ENCODE peak calls at places on chromosomes 1 and 21, in six cellular contexts. K is brain microvascular endothelial cell, V is heart right ventricle, Z is prostate gland, U is uterus, P is left ventricle myocardium inferior. D is an unnamed sample. For H3K36me3, the result is how much of the 10 kb centered on the place peaks cover.

GRCh38 chr21:16079830-16080229 is 350.0 kb downstream of the USP25 start:
- DNase-seq in K (peak), V (no peak), Z (peak), U (no peak), P (no peak), D (peak)

GRCh38 chr1:201713093-201713810 is 115.7 kb upstream of the IPO9 start:
- DNase-seq in K (peak), V (peak), Z (peak), U (peak), P (peak), D (peak)

GRCh38 chr21:45778686-45779085 is 135.2 kb downstream of the PCBP3 start:
- DNase-seq in K (no peak), V (no peak), Z (no peak), U (no peak), P (no peak), D (no peak)

GRCh38 chr1:48560577-48560976 is 88.6 kb upstream of the SPATA6 start:
- DNase-seq in K (no peak), V (no peak), Z (no peak), U (no peak), P (no peak), D (no peak)

GRCh38 chr1:15332525-15332924 is 77.2 kb upstream of the EFHD2 start:
- DNase-seq in K (no peak), V (no peak), Z (no peak), U (no peak), P (no peak), D (no peak)

GRCh38 chr21:38267136-38267535 is 10.3 kb downstream of the KCNJ15 start:
- DNase-seq in K (no peak), V (no peak), Z (no peak), U (no peak), P (no peak), D (no peak)

GRCh38 chr1:227923353-227924167 is 24.2 kb downstream of the WNT9A start:
- DNase-seq in K (no peak), V (no peak), Z (no peak), U (no peak), P (no peak), D (no peak)

GRCh38 chr1:30801826-30802198 is 44.2 kb upstream of the LAPTM5 start:
- DNase-seq in K (peak), V (peak), Z (peak), U (peak), P (peak), D (peak)

GRCh38 chr1:64962447-64962846 is 3.9 kb downstream of the JAK1 start:
- DNase-seq in K (no peak), V (no peak), Z (no peak), U (no peak), P (no peak), D (no peak)

GRCh38 chr21:38341546-38342012 is 84.8 kb downstream of the KCNJ15 start:
- DNase-seq in K (no peak), V (no peak), Z (no peak), U (no peak), P (no peak), D (no peak)

GRCh38 chr1:165773324-165773965 is 4.8 kb upstream of the TMCO1 start:
- DNase-seq in K (peak), V (no peak), Z (no peak), U (no peak), P (no peak), D (peak)

GRCh38 chr1:183040600-183040999 is 17.4 kb downstream of the LAMC1 start:
- DNase-seq in K (peak), V (no peak), Z (no peak), U (no peak), P (no peak), D (no peak)

GRCh38 chr1:2108213-2108876 is 58.1 kb downstream of the PRKCZ start:
- DNase-seq in K (peak), V (no peak), Z (no peak), U (no peak), P (no peak), D (no peak)

GRCh38 chr1:43572551-43572950 is 41.9 kb downstream of the PTPRF start:
- DNase-seq in K (no peak), V (no peak), Z (no peak), U (no peak), P (no peak), D (no peak)

GRCh38 chr1:15919316-15919715 is 56.6 kb downstream of the ZBTB17 start:
- DNase-seq in K (peak), V (no peak), Z (no peak), U (no peak), P (no peak), D (peak)

GRCh38 chr1:54971317-54971791 is 9.1 kb upstream of the TMEM61 start:
- DNase-seq in K (no peak), V (no peak), Z (no peak), U (no peak), P (no peak), D (peak)

GRCh38 chr1:241140670-241141069 is 216.3 kb downstream of the RGS7 start:
- DNase-seq in K (no peak), V (no peak), Z (no peak), U (no peak), P (no peak), D (no peak)

GRCh38 chr1:107782192-107782845 is 182.7 kb downstream of the VAV3 start:
- DNase-seq in K (peak), V (peak), Z (peak), U (no peak), P (no peak), D (peak)

GRCh38 chr1:71521655-71522264 is 440.9 kb upstream of the ZRANB2 start:
- DNase-seq in K (peak), V (peak), Z (peak), U (no peak), P (no peak), D (peak)

GRCh38 chr1:221097479-221098281 is 218.4 kb downstream of the HLX start:
- DNase-seq in K (peak), V (no peak), Z (no peak), U (no peak), P (no peak), D (no peak)

DNA sequence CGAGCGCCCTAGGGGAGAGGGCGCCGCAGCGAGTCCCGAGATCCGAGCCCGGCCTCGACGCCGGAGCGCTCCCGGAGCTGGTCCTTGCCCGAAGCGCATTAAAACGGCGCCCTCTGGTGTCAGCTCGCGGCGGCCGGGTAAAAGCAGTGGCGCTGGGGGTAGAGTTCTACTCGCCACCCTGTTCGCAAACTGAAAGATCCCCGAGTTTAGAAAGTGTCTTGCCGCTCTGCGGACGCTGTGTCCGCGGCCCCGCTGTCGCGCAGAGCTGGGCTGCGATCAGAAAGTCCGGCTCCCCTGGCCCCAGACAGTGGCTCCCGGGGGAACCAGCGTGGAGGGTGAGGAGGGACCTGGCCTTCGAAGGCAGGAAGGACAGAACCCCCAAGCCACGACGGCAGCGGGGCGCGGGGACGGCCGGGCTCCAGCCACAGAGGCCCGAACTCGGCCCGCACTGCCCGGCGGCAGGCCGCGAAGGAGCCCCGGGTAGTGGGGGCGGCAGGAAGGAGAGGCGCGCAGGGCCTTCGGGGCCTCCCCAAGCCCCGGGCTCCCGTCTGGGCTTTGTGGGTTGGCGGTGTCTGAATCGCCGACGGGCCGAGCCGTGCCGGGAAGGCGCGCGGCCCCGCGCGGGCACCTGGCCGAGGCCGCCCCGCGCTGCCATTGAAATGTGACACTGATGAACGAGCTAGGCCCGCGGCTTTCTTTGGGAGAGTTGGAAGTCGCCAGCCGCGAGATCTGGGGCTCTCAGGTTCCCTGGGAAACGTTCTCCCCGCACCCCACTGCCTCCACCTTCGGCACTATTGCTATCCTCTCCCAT is 39.1 kb upstream of the NFIA start:
- DNase-seq in K (peak), V (peak), Z (peak), U (peak), P (peak), D (peak)
- H3K4me3 ChIP-seq in K (peak), V (peak), Z (peak), U (peak), P (peak), D (peak)

GRCh38 chr1:219927298-219927955 is 930 bp downstream of the SLC30A10 start:
- DNase-seq in K (no peak), V (no peak), Z (no peak), U (no peak), P (no peak), D (no peak)

GRCh38 chr1:219926363-219926998 is 1.9 kb downstream of the SLC30A10 start:
- DNase-seq in K (no peak), V (no peak), Z (no peak), U (no peak), P (no peak), D (peak)

GRCh38 chr1:219928791-219929118 is 398 bp upstream of the SLC30A10 start:
- DNase-seq in K (no peak), V (no peak), Z (no peak), U (no peak), P (no peak), D (no peak)

GRCh38 chr1:219931033-219931432 is 2.7 kb upstream of the SLC30A10 start:
- DNase-seq in K (no peak), V (no peak), Z (no peak), U (no peak), P (no peak), D (no peak)

DNA sequence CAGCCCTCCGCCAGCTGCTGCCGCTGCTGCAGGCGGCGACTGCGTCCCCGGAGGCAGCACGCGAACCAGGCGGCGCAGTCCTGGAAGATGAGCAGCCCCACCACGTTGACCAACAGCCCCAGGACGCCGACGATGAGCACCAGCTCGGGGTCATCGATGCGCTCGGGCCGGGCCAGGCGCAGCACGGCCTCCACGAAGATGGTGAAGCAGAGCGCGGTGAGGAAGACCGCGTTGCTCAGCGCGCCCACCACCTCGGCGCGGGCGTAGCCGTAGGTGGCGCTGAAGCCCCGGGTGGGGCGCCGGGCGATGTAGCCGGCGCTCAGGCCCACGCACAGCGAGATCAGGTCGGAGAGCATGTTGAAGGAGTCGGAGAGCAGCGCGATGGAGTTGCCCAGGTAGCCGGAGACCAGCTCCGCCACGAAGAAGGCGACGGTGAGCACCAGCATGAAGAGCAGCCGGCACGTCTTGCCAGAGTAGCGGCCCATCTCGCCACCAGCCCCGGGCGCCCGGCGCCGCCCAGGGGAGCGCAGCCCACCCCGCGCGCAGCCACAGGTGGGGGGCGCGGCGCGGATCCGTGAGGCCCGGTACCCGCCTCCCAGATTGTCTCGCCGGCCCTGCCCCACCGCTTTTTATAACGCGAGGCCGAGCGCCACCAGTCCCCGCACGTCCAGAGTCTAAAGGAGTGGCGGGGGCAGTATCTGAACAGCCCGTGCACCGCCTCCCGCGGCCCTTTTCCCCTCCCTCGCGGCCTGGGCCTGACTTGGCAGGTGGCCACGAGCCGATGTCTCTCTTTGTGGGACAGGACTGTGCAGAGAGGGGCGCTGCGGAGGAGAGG is at the start of gene SLC30A10:
- DNase-seq in K (no peak), V (peak), Z (no peak), U (no peak), P (no peak), D (no peak)
- TF ChIP-seq CTCF in K (peak), V (no peak), Z (no peak), U (no peak), P (no peak), D (no peak)

GRCh38 chr1:61142726-61143500 is 60.6 kb downstream of the NFIA start:
- DNase-seq in K (no peak), V (no peak), Z (peak), U (no peak), P (no peak), D (peak)
- H3K36me3 ChIP-seq in K (under half), V (under half), Z (under half), U (under half), P (under half), D (under half)

GRCh38 chr1:23977854-23978191 is 2.3 kb downstream of the SRSF10 start:
- DNase-seq in K (no peak), V (no peak), Z (no peak), U (no peak), P (no peak), D (no peak)

GRCh38 chr1:23980006-23980724 is at the start of gene SRSF10:
- DNase-seq in K (peak), V (peak), Z (peak), U (peak), P (peak), D (peak)

GRCh38 chr1:23979387-23980005 is 631 bp downstream of the SRSF10 start:
- DNase-seq in K (peak), V (no peak), Z (no peak), U (no peak), P (no peak), D (no peak)

GRCh38 chr1:23978825-23979224 is 1.3 kb downstream of the SRSF10 start:
- DNase-seq in K (no peak), V (no peak), Z (no peak), U (no peak), P (no peak), D (no peak)

GRCh38 chr1:23977187-23977853 is 2.8 kb downstream of the SRSF10 start:
- DNase-seq in K (no peak), V (no peak), Z (no peak), U (no peak), P (no peak), D (no peak)
- H3K4me3 ChIP-seq in K (no peak), V (peak), Z (no peak), U (no peak), P (peak), D (no peak)

DNA sequence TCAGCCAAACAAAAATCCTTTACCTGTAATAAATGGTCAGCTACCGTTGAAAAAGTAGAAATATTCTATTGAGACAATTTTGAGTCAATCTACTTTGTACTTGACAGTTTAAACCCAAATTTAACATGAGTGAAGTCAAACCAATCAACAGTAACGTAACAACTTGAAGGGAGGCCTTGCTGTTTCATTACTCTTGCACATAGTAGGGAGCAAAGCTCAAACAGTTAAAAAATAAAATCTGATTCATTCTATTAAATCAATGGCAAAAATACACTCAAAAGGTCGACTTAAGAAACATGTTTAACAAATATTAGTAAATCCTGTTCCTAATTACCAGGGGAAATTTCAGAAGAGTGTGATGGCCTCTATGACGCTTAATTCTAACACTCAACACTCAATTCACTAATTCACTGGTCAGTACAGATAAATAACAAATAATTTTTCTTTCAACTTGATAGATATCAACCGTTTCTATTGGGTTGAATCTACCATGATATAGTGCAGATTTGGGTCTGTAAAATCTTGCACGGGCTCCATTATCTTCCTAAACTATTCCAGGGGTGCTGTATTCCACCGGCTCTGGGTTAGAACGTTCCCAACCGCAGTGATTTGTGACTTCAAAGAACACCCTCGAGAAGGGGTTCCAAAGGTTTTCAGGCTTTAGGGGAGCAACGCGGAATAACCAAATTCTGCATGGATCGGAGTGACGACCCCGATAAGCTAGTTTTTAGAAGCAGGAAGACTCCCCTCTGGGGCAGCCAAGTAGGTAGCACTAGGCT is 1.4 kb downstream of the TARBP1 start:
- DNase-seq in K (no peak), V (no peak), Z (no peak), U (no peak), P (no peak), D (no peak)
- TF ChIP-seq CTCF in K (no peak), V (no peak), Z (no peak), U (no peak), P (no peak), D (no peak)

DNA sequence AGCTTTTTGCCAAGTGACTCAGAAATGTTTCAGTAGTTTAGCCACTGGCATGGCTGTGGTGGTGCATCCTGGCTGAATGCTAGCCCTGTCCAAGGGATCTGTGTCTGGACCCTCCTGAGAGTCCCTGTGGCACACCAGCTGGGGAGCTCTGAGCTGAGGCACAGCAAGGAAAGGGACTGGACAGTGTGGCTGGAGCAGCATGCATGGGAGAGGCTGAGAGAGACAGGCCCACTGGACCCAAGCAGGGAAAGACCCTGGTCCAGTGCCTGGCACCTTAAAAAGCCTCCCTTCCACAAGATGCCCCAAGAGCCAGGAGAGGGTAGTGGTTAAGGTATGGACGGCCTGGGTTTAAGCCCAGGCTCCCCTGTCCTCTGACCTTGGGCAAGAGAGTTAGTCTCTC is 35.3 kb downstream of the FAAH start:
- DNase-seq in K (no peak), V (no peak), Z (no peak), U (no peak), P (no peak), D (no peak)
- H3K36me3 ChIP-seq in K (under half), V (under half), Z (under half), U (under half), P (under half), D (under half)

GRCh38 chr1:226549937-226550670 is 1.5 kb downstream of the STUM start:
- DNase-seq in K (no peak), V (peak), Z (peak), U (peak), P (peak), D (peak)
- H3K4me3 ChIP-seq in K (no peak), V (peak), Z (no peak), U (peak), P (peak), D (peak)